ENCODE peak calls at places on chromosomes 7 and 10, in five cellular contexts. E is stimulated activated CD4-positive, alpha-beta T cell treated with anti-CD3 and anti-CD28 coated beads, Interleukin-2, amount 100 ng/mL, for 24 hours; C is stimulated activated naive CD8-positive, alpha-beta T cell treated with anti-CD3 and anti-CD28 coated beads, Interleukin-15, Interleukin-2, amounts not matched to agents 100 U/mL and 50 U/mL, for 24 hours; K is memory B cell; J is HepG2. Y is an unnamed sample.

GRCh38 chr7:34075976-34076375 is 170.6 kb downstream of the BMPER start:
- DNase-seq in E (no peak), C (no peak), K (no peak), J (no peak), Y (no peak)

GRCh38 chr10:125114761-125115391 is 45.5 kb downstream of the CTBP2 start:
- DNase-seq in E (no peak), C (no peak), K (no peak), J (no peak), Y (no peak)

GRCh38 chr7:68511281-68511680 is 1087.0 kb upstream of the AUTS2 start:
- DNase-seq in E (no peak), C (no peak), K (no peak), J (no peak), Y (no peak)

GRCh38 chr10:36110097-36110496 is 468.0 kb upstream of the FZD8 start:
- DNase-seq in E (no peak), C (no peak), K (no peak), J (no peak), Y (no peak)

GRCh38 chr7:16130127-16131110 is 290.9 kb downstream of the CRPPA start:
- DNase-seq in E (no peak), C (no peak), K (no peak), J (no peak), Y (no peak)

GRCh38 chr10:114703377-114704125 is 45.5 kb upstream of the ABLIM1 start:
- DNase-seq in E (peak; percentile 5), C (peak; percentile 8), K (peak; percentile 16), J (peak; percentile 13), Y (no peak)

GRCh38 chr7:116999316-116999715 is 46.0 kb downstream of the ST7 start:
- DNase-seq in E (no peak), C (no peak), K (no peak), J (no peak), Y (no peak)

GRCh38 chr10:98135222-98135899 is 904 bp downstream of the R3HCC1L start:
- DNase-seq in E (no peak), C (no peak), K (no peak), J (no peak), Y (no peak)

GRCh38 chr7:41886906-41887311 is 184.0 kb upstream of the INHBA start:
- DNase-seq in E (no peak), C (no peak), K (no peak), J (no peak), Y (no peak)

GRCh38 chr10:117710181-117710798 is 167.7 kb downstream of the EMX2 start:
- DNase-seq in E (no peak), C (no peak), K (no peak), J (no peak), Y (no peak)

GRCh38 chr10:106499448-106499847 is 665.1 kb downstream of the SORCS1 start:
- DNase-seq in E (no peak), C (no peak), K (no peak), J (no peak), Y (no peak)

GRCh38 chr7:140263277-140263676 is 86.5 kb upstream of the KDM7A start:
- DNase-seq in E (no peak), C (peak; percentile 27), K (no peak), J (no peak), Y (peak; percentile 32)

Y was measured in activated T-helper 2 cell treated with anti-CD3 and anti-CD28 coated beads, Interferon-gamma antibody, Interleukin-2, Interleukin-4, amounts not matched to agents 10 μg/mL and 5 μg/mL and 100 μg/mL, durations not matched to agents 14 hours and 24 hours and 36 hours.